ENCODE peak calls at places on chromosomes 11 and 22, in four cellular contexts. E is breast epithelium, K is testis, V is esophagus squamous epithelium. L is an unnamed sample.

GRCh38 chr11:96893988-96894387 is 504.2 kb downstream of the JRKL start:
- DNase-seq in E (no peak), K (no peak), V (no peak), L (no peak)

GRCh38 chr11:46114961-46115360 is 6.3 kb downstream of the PHF21A start:
- DNase-seq in E (no peak), K (no peak), V (no peak), L (no peak)

GRCh38 chr22:43338766-43339345 is 4.3 kb downstream of the SCUBE1 start:
- DNase-seq in E (no peak), K (peak; percentile 59), V (no peak), L (no peak)

GRCh38 chr11:114607753-114608459 is 12.3 kb upstream of the NXPE4 start:
- DNase-seq in E (no peak), K (no peak), V (no peak), L (no peak)

GRCh38 chr11:111185259-111185658 is 60.3 kb upstream of the POU2AF2 start:
- DNase-seq in E (no peak), K (no peak), V (no peak), L (no peak)

GRCh38 chr22:44284711-44285110 is 28.0 kb downstream of the SHISAL1 start:
- DNase-seq in E (no peak), K (no peak), V (no peak), L (no peak)

GRCh38 chr11:81005595-81005994 is 1564.8 kb upstream of the TENM4 start:
- DNase-seq in E (no peak), K (no peak), V (no peak), L (no peak)

GRCh38 chr11:12064136-12064953 is 46.0 kb upstream of the MICAL2 start:
- DNase-seq in E (no peak), K (no peak), V (no peak), L (peak; percentile 63)

GRCh38 chr11:62842171-62842717 is 2.9 kb upstream of the WDR74 start:
- DNase-seq in E (peak; percentile 32), K (peak; percentile 48), V (no peak), L (peak; percentile 32)

GRCh38 chr22:30301995-30302809 is 12.9 kb upstream of the CASTOR1 start:
- DNase-seq in E (peak; percentile 58), K (no peak), V (no peak), L (peak; percentile 56)

GRCh38 chr11:10450451-10451398 is 4.3 kb upstream of the AMPD3 start:
- DNase-seq in E (peak; percentile 33), K (peak; percentile 50), V (no peak), L (no peak)

GRCh38 chr11:47305734-47306483 is 36.0 kb downstream of the MADD start:
- DNase-seq in E (peak; percentile 62), K (peak; percentile 14), V (no peak), L (no peak)

GRCh38 chr11:116680349-116681125 is 92.2 kb downstream of the BUD13 start:
- DNase-seq in E (no peak), K (no peak), V (no peak), L (no peak)

GRCh38 chr11:2794947-2795346 is 90.6 kb downstream of the CDKN1C start:
- DNase-seq in E (no peak), K (no peak), V (no peak), L (peak; percentile 83)

GRCh38 chr11:72309074-72309598 is 65.2 kb upstream of the PHOX2A start:
- DNase-seq in E (no peak), K (no peak), V (no peak), L (no peak)

GRCh38 chr22:18088825-18089568 is 11.2 kb downstream of the PEX26 start:
- DNase-seq in E (no peak), K (no peak), V (no peak), L (peak; percentile 66)

DNA sequence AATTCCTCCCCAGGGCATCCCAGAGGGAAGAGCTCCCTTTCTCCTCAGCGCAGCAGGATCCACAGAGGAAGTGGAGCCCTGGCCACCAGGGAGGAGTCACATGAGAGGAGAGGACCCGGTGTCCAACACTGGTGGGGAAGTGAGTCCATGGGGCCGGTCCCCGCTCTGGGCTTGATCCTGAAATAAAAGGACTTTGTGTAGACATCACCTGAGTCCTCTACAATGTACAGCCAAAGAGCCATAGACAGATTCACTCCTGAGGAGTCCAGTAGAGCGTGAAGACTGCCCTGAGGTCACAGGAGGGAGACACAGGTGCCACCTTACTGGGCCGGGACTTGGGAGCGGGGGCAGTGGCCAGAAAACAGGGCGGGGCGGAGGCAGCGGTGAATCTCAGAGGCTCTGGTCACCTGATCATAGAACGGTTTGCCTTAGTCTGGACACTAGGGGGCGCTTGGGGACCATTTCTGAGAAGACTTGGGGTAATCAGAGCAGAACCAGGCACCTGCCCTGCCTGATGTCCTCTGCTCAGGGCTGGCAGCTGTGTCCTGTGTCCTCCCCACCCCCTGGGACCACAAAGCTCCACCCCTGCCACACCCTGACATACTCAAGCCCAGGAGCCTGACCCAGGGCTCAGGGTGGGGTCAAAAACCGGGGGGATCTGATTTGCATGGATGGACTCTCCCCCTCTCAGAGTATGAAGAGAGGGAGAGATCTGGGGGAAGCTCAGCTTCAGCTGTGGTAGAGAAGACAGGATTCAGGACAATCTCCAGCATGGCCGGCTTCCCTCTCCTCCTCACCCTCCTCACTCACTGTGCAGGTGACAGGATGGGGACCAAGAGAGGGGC is 112.7 kb downstream of the VPREB1 start:
- DNase-seq in E (peak; percentile 60), K (peak; percentile 94), V (no peak), L (peak; percentile 35)
- H3K4me3 ChIP-seq in E (no peak overlapping the region), K (no peak overlapping the region), V (no peak overlapping the region), L (no peak overlapping the region)

DNA sequence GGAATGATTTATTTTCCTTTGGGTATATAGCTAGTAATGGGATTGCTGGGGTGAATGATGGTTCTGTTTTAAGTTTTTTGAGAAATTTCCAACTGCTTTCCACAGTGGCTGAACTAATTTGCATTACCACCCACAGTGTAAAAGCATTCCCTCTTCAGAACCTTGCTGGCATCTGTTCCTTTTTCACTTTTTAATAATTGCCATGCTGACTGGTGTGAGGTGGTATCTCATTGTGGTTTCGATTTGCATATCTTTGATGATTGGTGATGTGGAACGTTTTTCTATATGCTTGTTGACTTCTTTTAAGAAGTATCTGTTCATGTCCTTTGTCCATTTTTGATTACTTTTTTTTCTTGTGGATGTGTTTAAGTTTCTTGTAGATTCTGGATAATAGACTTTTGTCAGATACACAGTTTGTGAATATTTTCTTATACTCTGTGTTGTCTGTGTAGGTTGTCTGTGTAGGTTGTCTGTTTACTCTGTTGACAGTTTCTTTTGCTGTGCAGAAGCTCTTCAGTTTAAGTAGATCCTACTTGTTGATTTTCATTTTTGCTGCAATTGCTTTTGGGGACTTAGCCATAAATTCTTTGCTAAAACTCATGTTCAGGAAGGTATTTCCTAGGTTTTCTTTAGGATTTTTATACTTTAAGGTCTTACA is 291.8 kb upstream of the DDI1 start:
- DNase-seq in E (no peak), K (no peak), V (no peak), L (no peak)
- H3K4me3 ChIP-seq in E (no peak overlapping the region), K (no peak overlapping the region), V (no peak overlapping the region), L (no peak overlapping the region)

DNA sequence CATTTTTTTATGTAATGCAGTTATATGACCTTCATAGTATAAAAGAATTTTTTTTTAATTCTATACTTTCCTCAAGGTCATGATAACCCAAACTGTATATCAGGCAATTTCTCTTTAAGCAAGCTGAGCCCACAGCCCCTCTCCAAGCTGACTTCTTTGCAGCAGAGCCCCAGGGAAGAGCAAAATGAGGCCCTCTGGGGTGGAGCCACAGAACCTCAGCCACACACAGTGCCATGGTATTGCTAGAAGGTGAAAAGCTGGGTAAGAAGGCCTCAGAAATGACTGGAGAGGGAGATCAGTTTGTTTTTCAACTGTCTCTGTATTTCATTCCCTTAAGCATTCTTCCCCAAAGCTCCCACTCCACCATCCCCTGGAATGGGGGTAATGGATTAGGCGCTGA is 108.8 kb downstream of the PLEKHA7 start:
- DNase-seq in E (no peak), K (no peak), V (no peak), L (no peak)
- H3K4me3 ChIP-seq in E (no peak overlapping the region), K (no peak overlapping the region), V (no peak overlapping the region), L (no peak overlapping the region)

GRCh38 chr11:102240502-102240901 is 76.8 kb upstream of the BIRC3 start:
- DNase-seq in E (no peak), K (no peak), V (no peak), L (no peak)
- H3K4me3 ChIP-seq in E (no peak overlapping the region), K (no peak overlapping the region), V (no peak overlapping the region), L (no peak overlapping the region)

GRCh38 chr22:11616811-11617210 is 3911.2 kb upstream of the OR11H1 start:
- DNase-seq in E (no peak), K (no peak), V (no peak), L (no peak)
- H3K4me3 ChIP-seq in E (no peak overlapping the region), K (no peak overlapping the region), V (no peak overlapping the region), L (no peak overlapping the region)

GRCh38 chr11:57776577-57776976 is 15.0 kb downstream of the CTNND1 start:
- DNase-seq in E (no peak), K (no peak), V (no peak), L (no peak)

GRCh38 chr11:57779275-57779674 is 17.7 kb downstream of the CTNND1 start:
- DNase-seq in E (peak; percentile 87), K (peak; percentile 62), V (no peak), L (no peak)

GRCh38 chr11:57776101-57776511 is 14.5 kb downstream of the CTNND1 start:
- DNase-seq in E (no peak), K (no peak), V (no peak), L (no peak)

GRCh38 chr11:57778318-57779037 is 16.9 kb downstream of the CTNND1 start:
- DNase-seq in E (peak; percentile 89), K (peak; percentile 96), V (no peak), L (peak; percentile 95)

DNA sequence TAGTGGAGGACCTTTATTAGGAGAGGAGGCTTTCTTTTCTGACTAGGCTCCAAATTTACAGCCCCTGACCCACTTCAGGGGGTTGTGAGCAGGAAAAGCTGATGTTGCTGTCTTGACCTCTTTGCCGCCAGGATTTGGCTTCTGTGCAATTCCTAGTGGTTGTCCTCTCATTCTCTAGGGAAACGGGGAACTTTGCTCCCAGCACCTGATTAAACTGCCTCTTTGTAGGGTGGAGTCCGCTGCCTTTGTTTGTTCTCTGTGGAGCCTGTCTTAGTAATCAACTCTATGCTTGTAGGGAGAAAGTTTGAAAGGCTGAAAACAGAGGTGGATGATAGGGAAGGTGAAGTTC is 16.3 kb downstream of the CTNND1 start:
- DNase-seq in E (no peak), K (no peak), V (no peak), L (no peak)
- H3K4me3 ChIP-seq in E (peak overlapping the region; percentile 51), K (no peak overlapping the region), V (no peak overlapping the region), L (no peak overlapping the region)

GRCh38 chr11:57598831-57599155 is 1.3 kb downstream of the SERPING1 start:
- DNase-seq in E (no peak), K (no peak), V (no peak), L (no peak)

GRCh38 chr11:57597461-57597892 is at the start of gene SERPING1:
- DNase-seq in E (peak; percentile 72), K (peak; percentile 73), V (no peak), L (peak; percentile 74)

GRCh38 chr11:57596266-57596885 is 1.1 kb upstream of the SERPING1 start:
- DNase-seq in E (no peak), K (no peak), V (no peak), L (no peak)

GRCh38 chr11:57599381-57599780 is 1.9 kb downstream of the SERPING1 start:
- DNase-seq in E (no peak), K (no peak), V (no peak), L (no peak)

GRCh38 chr11:57597971-57598830 is 716 bp downstream of the SERPING1 start:
- DNase-seq in E (peak; percentile 78), K (peak; percentile 69), V (no peak), L (peak; percentile 95)
- H3K4me3 ChIP-seq in E (peak overlapping the region; percentile 78), K (peak overlapping the region; percentile 64), V (peak overlapping the region; percentile 37), L (peak overlapping the region; percentile 30)

DNA sequence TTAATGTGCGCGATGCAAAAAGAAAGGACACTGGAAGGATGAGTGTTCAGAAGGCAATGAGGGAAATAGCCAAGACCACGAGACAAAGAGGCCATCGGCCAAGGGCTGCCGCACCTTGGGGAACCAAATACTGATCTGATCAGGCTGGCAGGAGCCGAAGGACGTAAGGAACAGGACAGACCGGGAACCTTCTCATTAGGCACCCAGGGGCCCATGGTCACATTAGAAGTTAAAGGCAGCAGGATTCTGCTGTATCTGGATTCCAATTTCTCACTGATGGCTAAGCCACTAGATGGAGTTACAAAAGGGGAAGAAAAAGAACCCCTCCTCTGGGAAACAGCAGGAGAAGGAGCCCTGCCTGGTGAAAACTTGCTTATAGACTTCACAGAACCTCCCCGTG is 28.8 kb upstream of the CPT1A start:
- DNase-seq in E (no peak), K (no peak), V (no peak), L (no peak)
- H3K4me3 ChIP-seq in E (peak overlapping the region; percentile 60), K (peak overlapping the region; percentile 49), V (peak overlapping the region; percentile 10), L (no peak overlapping the region)

L was measured in lower leg skin.